ENCODE peak calls at places on chromosome 9, in seven cellular contexts. C, R, B, W, P, G and Q are unnamed samples.

GRCh38 chr9:133529457-133529856 is 4.7 kb upstream of the MYMK start:
- DNase-seq in P (no peak), B (no peak), C (no peak), W (no peak), G (no peak), R (no peak), Q (no peak)

GRCh38 chr9:98627291-98627690 is 81.4 kb downstream of the GABBR2 start:
- DNase-seq in B (no peak), W (no peak), G (peak), P (no peak), R (no peak), C (no peak), Q (no peak)

GRCh38 chr9:75238311-75238976 is 150.1 kb downstream of the OSTF1 start:
- DNase-seq in R (no peak), C (peak), P (peak), B (peak), W (no peak), G (peak), Q (peak)

GRCh38 chr9:135156525-135157510 is 69.3 kb downstream of the OLFM1 start:
- DNase-seq in R (no peak), C (peak), W (no peak), B (peak), G (peak), P (peak), Q (peak)

GRCh38 chr9:132943677-132944293 is 631 bp downstream of the TSC1 start:
- DNase-seq in P (no peak), C (no peak), B (no peak), R (no peak), W (no peak), G (peak), Q (no peak)

GRCh38 chr9:3931996-3932906 is 367.6 kb downstream of the GLIS3 start:
- DNase-seq in W (no peak), G (peak), C (no peak), P (no peak), B (no peak), R (no peak), Q (no peak)

GRCh38 chr9:89922099-89922498 is 317.3 kb downstream of the GADD45G start:
- DNase-seq in B (no peak), G (no peak), W (no peak), R (no peak), P (no peak), C (no peak), Q (no peak)

GRCh38 chr9:98248737-98249474 is 6.5 kb downstream of the TBC1D2 start:
- DNase-seq in P (no peak), G (peak), W (no peak), B (peak), R (peak), C (peak), Q (peak)

GRCh38 chr9:113566011-113566711 is 102.6 kb downstream of the RGS3 start:
- DNase-seq in R (no peak), P (no peak), B (peak), W (no peak), C (no peak), G (no peak), Q (no peak)

GRCh38 chr9:126829035-126829434 is 24.2 kb downstream of the ZBTB43 start:
- DNase-seq in B (no peak), W (no peak), G (no peak), C (no peak), P (no peak), R (no peak), Q (no peak)

GRCh38 chr9:137611623-137612609 is 6.4 kb downstream of the ARRDC1 start:
- DNase-seq in C (no peak), G (peak), R (peak), W (peak), P (no peak), B (peak), Q (peak)

GRCh38 chr9:124298646-124299235 is 41.0 kb downstream of the NEK6 start:
- DNase-seq in W (no peak), B (no peak), G (no peak), P (no peak), R (no peak), C (no peak), Q (no peak)

DNA sequence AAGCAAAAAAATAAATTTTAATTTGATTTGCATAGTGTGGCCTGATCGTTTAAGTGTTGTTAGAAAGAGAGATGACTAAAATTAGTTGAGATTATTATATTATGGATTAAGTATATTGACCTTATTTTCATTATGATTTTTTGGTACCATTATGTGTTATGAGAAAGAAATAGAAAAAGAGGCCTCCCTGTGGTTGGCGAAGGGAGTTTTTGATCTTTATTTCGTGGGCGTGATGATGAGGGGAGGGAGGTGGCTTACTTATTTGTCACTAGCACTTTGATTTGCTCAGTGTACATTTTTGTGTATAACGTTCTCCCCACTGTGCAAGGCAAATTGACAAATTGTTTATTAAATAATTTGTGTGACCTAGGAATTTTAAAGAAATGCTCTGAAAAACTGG is 2.8 kb downstream of the DAPK1 start:
- DNase-seq in C (no peak), P (no peak), G (peak), R (no peak), B (no peak), W (no peak), Q (peak)
- TF ChIP-seq CTCF in C (no peak), P (no peak), G (no peak), R (no peak), B (no peak), W (no peak), Q (no peak)

GRCh38 chr9:131520448-131520847 is 10.6 kb downstream of the UCK1 start:
- DNase-seq in C (no peak), G (no peak), W (no peak), R (no peak), P (no peak), B (no peak), Q (no peak)

GRCh38 chr9:131516930-131517329 is 14.1 kb downstream of the UCK1 start:
- DNase-seq in R (no peak), G (no peak), W (no peak), B (no peak), P (no peak), C (no peak), Q (no peak)

GRCh38 chr9:131518553-131518952 is 12.5 kb downstream of the UCK1 start:
- DNase-seq in G (no peak), C (no peak), W (no peak), B (no peak), R (no peak), P (no peak), Q (no peak)

GRCh38 chr9:131516274-131516565 is 13.5 kb downstream of the POMT1 start:
- DNase-seq in C (no peak), W (no peak), B (no peak), G (no peak), R (no peak), P (no peak), Q (no peak)

GRCh38 chr9:131517761-131518190 is 13.3 kb downstream of the UCK1 start:
- DNase-seq in R (no peak), W (no peak), G (no peak), B (no peak), C (peak), P (no peak), Q (no peak)
- TF ChIP-seq CTCF in R (no peak), W (no peak), G (no peak), B (no peak), C (no peak), P (no peak), Q (no peak)

GRCh38 chr9:110452227-110452801 is 114.7 kb upstream of the TXNDC8 start:
- DNase-seq in P (no peak), R (no peak), W (no peak), C (no peak), G (peak), B (peak), Q (no peak)
- TF ChIP-seq CTCF in P (peak), R (peak), W (no peak), C (peak), G (peak), B (peak), Q (no peak)

GRCh38 chr9:100324594-100325200 is 28.0 kb downstream of the TEX10 start:
- DNase-seq in C (no peak), B (peak), R (no peak), G (peak), P (no peak), W (no peak), Q (no peak)
- TF ChIP-seq CTCF in C (peak), B (peak), R (peak), G (peak), P (peak), W (no peak), Q (peak)

GRCh38 chr9:85483214-85483613 is 258.5 kb downstream of the AGTPBP1 start:
- DNase-seq in C (no peak), P (no peak), G (no peak), B (no peak), R (no peak), W (no peak), Q (no peak)
- TF ChIP-seq CTCF in C (peak), P (peak), G (no peak), B (peak), R (no peak), W (no peak), Q (no peak)

DNA sequence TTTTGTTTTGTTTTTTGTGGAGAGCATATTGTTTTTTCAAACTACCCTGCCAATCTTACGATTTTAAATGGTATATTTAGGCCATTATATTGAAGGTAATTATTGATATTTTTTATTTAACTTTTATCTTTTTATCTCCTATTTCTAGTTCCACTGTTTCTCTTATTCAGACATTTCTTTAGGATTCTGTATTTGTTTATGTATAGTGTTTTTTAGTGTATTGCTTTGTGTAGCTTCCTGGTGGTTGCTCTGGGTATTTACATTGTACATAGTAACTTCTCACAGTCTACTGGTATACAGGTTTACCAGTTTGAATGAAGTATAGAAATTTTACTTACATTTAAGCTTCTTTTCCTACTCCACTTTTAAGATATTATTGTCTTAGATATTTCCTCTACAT is 63.2 kb downstream of the ERCC6L2 start:
- DNase-seq in G (no peak), C (no peak), B (no peak), R (no peak), W (no peak), P (no peak), Q (no peak)
- TF ChIP-seq CTCF in G (peak), C (no peak), B (peak), R (no peak), W (no peak), P (peak), Q (no peak)

DNA sequence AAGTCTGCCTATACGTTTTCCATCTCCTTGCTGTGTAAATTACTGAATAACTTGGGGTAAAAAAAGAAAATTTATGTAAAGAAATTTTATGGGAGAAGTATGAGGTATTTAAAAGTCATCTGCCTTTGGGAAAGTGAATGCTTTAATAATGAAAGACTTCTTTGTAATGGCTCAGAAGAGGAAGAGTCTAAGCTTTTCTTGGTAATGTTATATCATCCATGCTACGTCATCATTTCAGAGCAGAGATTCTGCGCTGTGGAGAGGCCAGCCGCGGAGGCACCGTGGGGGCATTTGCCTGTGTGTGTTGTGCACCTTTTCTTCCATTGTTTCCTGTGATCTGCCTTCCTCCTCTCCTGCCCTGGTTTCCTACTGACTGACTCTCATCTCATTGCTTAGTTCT is 78.2 kb downstream of the GOLM1 start:
- DNase-seq in G (no peak), C (no peak), R (no peak), P (no peak), B (no peak), W (no peak), Q (no peak)
- TF ChIP-seq CTCF in G (no peak), C (no peak), R (no peak), P (no peak), B (no peak), W (no peak), Q (no peak)